ENCODE peak calls at places on chromosomes 5 and 9, in seven cellular contexts. D is activated CD8-positive, alpha-beta memory T cell treated with anti-CD3 and anti-CD28 coated beads, Interleukin-2, amount 10 ng/mL, durations not matched to agents 7 days and 5 days; N is HS-5; E is endothelial cell; G is BE2C; L is stimulated activated CD4-positive, alpha-beta T cell treated with anti-CD3 and anti-CD28 coated beads, TNF-alpha, amount 100 ng/mL, for 24 hours; F is IMR-90. C is an unnamed sample.

GRCh38 chr5:38845555-38846378 is at the start of gene OSMR:
- DNase-seq in D (no peak), N (peak; percentile 96), E (peak; percentile 73), G (no peak), L (peak; percentile 46), F (peak; percentile 98), C (peak; percentile 95)

GRCh38 chr5:104347119-104347708 is 784.6 kb upstream of the NUDT12 start:
- DNase-seq in D (no peak), N (no peak), E (no peak), G (peak; percentile 28), L (no peak), F (peak; percentile 38), C (no peak)

GRCh38 chr5:150206780-150207115 is 16.9 kb downstream of the SLC6A7 start:
- DNase-seq in D (no peak), N (no peak), E (no peak), G (no peak), L (no peak), F (no peak), C (no peak)

GRCh38 chr9:20838218-20838617 is 154.2 kb downstream of the FOCAD start:
- DNase-seq in D (no peak), N (no peak), E (no peak), G (no peak), L (no peak), F (peak; percentile 42), C (peak; percentile 28)

GRCh38 chr9:84862786-84863185 is 193.3 kb downstream of the NTRK2 start:
- DNase-seq in D (no peak), N (peak; percentile 40), E (no peak), G (no peak), L (no peak), F (no peak), C (peak; percentile 46)

GRCh38 chr9:29830815-29831214 is 2257.5 kb upstream of the C9orf72 start:
- DNase-seq in D (no peak), N (no peak), E (peak; percentile 63), G (peak; percentile 73), L (no peak), F (no peak), C (peak; percentile 53)

GRCh38 chr5:82613886-82614285 is 335.7 kb upstream of the RPS23 start:
- DNase-seq in D (no peak), N (no peak), E (no peak), G (no peak), L (no peak), F (peak; percentile 10), C (no peak)

GRCh38 chr9:133584559-133585476 is 24.4 kb downstream of the FAM163B start:
- DNase-seq in D (no peak), N (no peak), E (no peak), G (peak; percentile 83), L (no peak), F (no peak), C (no peak)

GRCh38 chr9:83503881-83504280 is 34.3 kb downstream of the FRMD3 start:
- DNase-seq in D (no peak), N (no peak), E (no peak), G (no peak), L (no peak), F (no peak), C (no peak)

GRCh38 chr5:157485811-157486739 is 26.1 kb downstream of the NIPAL4 start:
- DNase-seq in D (no peak), N (no peak), E (no peak), G (no peak), L (no peak), F (no peak), C (no peak)

GRCh38 chr5:149810856-149811255 is 80.7 kb downstream of the PPARGC1B start:
- DNase-seq in D (no peak), N (no peak), E (no peak), G (no peak), L (no peak), F (no peak), C (no peak)

GRCh38 chr9:131745611-131746010 is 5.7 kb upstream of the RAPGEF1 start:
- DNase-seq in D (no peak), N (no peak), E (no peak), G (no peak), L (no peak), F (no peak), C (no peak)

GRCh38 chr9:26537211-26537610 is 355.4 kb downstream of the CAAP1 start:
- DNase-seq in D (no peak), N (peak; percentile 5), E (no peak), G (no peak), L (no peak), F (no peak), C (no peak)